ENCODE peak calls at places on chromosome 4, in seven cellular contexts. R is fibroblast of pulmonary artery, H is NCI-H748 treated with DMSO at 0.1 percent for 48 hours, X is NCI-H1105, S is AG08396, M is midbrain, F is pancreas. D is an unnamed sample.

GRCh38 chr4:188147776-188148175 is 8.5 kb downstream of the TRIML1 start:
- DNase-seq in M (no peak), X (no peak), F (no peak), R (no peak), S (no peak), H (no peak), D (no peak)

GRCh38 chr4:35521682-35522081 is 722.6 kb downstream of the ARAP2 start:
- DNase-seq in R (no peak), S (no peak), F (no peak), H (no peak), M (no peak), X (no peak), D (no peak)

GRCh38 chr4:61763682-61764081 is 563.6 kb downstream of the ADGRL3 start:
- DNase-seq in R (no peak), X (no peak), M (no peak), F (no peak), H (no peak), S (no peak), D (no peak)

GRCh38 chr4:106530816-106531215 is 162.2 kb upstream of the GIMD1 start:
- DNase-seq in S (no peak), F (no peak), R (peak), X (no peak), H (no peak), M (no peak), D (no peak)

GRCh38 chr4:77599378-77599777 is 6.2 kb upstream of the CXCL13 start:
- DNase-seq in H (no peak), M (no peak), F (no peak), R (peak), X (no peak), S (peak), D (no peak)

GRCh38 chr4:164977243-164978164 is at the start of gene TRIM61:
- DNase-seq in M (peak), S (peak), X (no peak), H (no peak), R (peak), F (peak), D (no peak)

GRCh38 chr4:5082381-5082780 is 31.1 kb downstream of the STK32B start:
- DNase-seq in M (no peak), R (no peak), X (no peak), F (no peak), S (no peak), H (no peak), D (no peak)

GRCh38 chr4:78627046-78627965 is 75.7 kb downstream of the ANXA3 start:
- DNase-seq in X (no peak), R (no peak), M (no peak), S (no peak), H (no peak), F (no peak), D (no peak)

GRCh38 chr4:30882443-30882842 is 162.3 kb downstream of the PCDH7 start:
- DNase-seq in M (no peak), F (no peak), S (no peak), H (no peak), R (no peak), X (no peak), D (no peak)

GRCh38 chr4:1356181-1356998 is 9.4 kb downstream of the UVSSA start:
- DNase-seq in H (no peak), X (no peak), F (no peak), S (peak), M (peak), R (peak), D (no peak)

GRCh38 chr4:173698557-173699262 is 168.7 kb upstream of the HAND2 start:
- DNase-seq in F (peak), S (no peak), H (no peak), X (no peak), R (no peak), M (no peak), D (no peak)

GRCh38 chr4:173135241-173135847 is 33.3 kb upstream of the GALNT7 start:
- DNase-seq in H (no peak), X (no peak), R (peak), F (no peak), M (no peak), S (no peak), D (no peak)

GRCh38 chr4:112859456-112860184 is 189.8 kb upstream of the ANK2 start:
- DNase-seq in X (no peak), M (no peak), F (no peak), R (no peak), S (no peak), H (no peak), D (no peak)

GRCh38 chr4:126916626-126917140 is 716.1 kb upstream of the INTU start:
- DNase-seq in H (no peak), R (peak), S (peak), M (no peak), F (no peak), X (no peak), D (no peak)

GRCh38 chr4:137263206-137263605 is 269.1 kb downstream of the PCDH18 start:
- DNase-seq in F (no peak), S (no peak), X (no peak), M (no peak), H (no peak), R (no peak), D (no peak)

GRCh38 chr4:114311745-114312144 is 286.9 kb upstream of the UGT8 start:
- DNase-seq in F (no peak), H (no peak), R (no peak), X (no peak), M (no peak), S (no peak), D (no peak)

GRCh38 chr4:102411416-102411815 is 66.1 kb upstream of the SLC39A8 start:
- DNase-seq in F (no peak), M (no peak), X (no peak), S (no peak), R (no peak), H (no peak), D (no peak)

GRCh38 chr4:23268072-23268771 is 575.5 kb downstream of the GBA3 start:
- DNase-seq in F (no peak), M (no peak), S (no peak), X (peak), H (peak), R (no peak), D (no peak)

GRCh38 chr4:186642998-186643397 is 80.7 kb downstream of the FAT1 start:
- DNase-seq in F (no peak), H (no peak), M (no peak), R (no peak), S (no peak), X (no peak), D (no peak)

D was measured in kidney.